ENCODE peak calls at places on chromosomes 2 and 18, in seven cellular contexts. I is IMR-90, B is H1, F is neuronal stem cell, C is H9, N is trophoblast cell, Y is mesenchymal stem cell. W is an unnamed sample.

GRCh38 chr2:80496770-80497169 is 192.2 kb upstream of the LRRTM1 start:
- DNase-seq in I (peak), B (no peak), F (no peak), C (no peak), N (no peak), Y (peak), W (no peak)

GRCh38 chr2:186848873-186849578 is at the start of gene ZSWIM2:
- DNase-seq in I (peak), B (peak), F (peak), C (peak), N (peak), Y (peak), W (peak)

GRCh38 chr18:79367989-79368388 is 27.7 kb upstream of the NFATC1 start:
- DNase-seq in I (peak), B (no peak), F (no peak), C (no peak), N (no peak), Y (no peak), W (no peak)

GRCh38 chr2:237374284-237375060 is 39.5 kb downstream of the COL6A3 start:
- DNase-seq in I (no peak), B (no peak), F (no peak), C (no peak), N (no peak), Y (no peak), W (no peak)

GRCh38 chr2:240429872-240430491 is 5.5 kb upstream of the GPC1 start:
- DNase-seq in I (no peak), B (no peak), F (no peak), C (peak), N (no peak), Y (no peak), W (no peak)

GRCh38 chr2:231687133-231687852 is 21.0 kb upstream of the PTMA start:
- DNase-seq in I (no peak), B (peak), F (no peak), C (peak), N (no peak), Y (peak), W (peak)

GRCh38 chr2:199273043-199273647 is 184.6 kb downstream of the SATB2 start:
- DNase-seq in I (peak), B (no peak), F (no peak), C (no peak), N (no peak), Y (peak), W (no peak)

GRCh38 chr2:25976884-25977741 is 5.2 kb downstream of the KIF3C start:
- DNase-seq in I (no peak), B (no peak), F (no peak), C (no peak), N (peak), Y (peak), W (peak)

GRCh38 chr2:122539311-122539710 is 783.9 kb downstream of the TSN start:
- DNase-seq in I (no peak), B (no peak), F (no peak), C (no peak), N (no peak), Y (no peak), W (no peak)

GRCh38 chr2:41779873-41780272 is 267.9 kb upstream of the PKDCC start:
- DNase-seq in I (no peak), B (no peak), F (no peak), C (no peak), N (no peak), Y (no peak), W (no peak)

GRCh38 chr18:9516437-9517064 is 41.2 kb downstream of the RALBP1 start:
- DNase-seq in I (peak), B (no peak), F (peak), C (no peak), N (no peak), Y (peak), W (peak)

GRCh38 chr2:36960005-36960675 is 6.2 kb downstream of the STRN start:
- DNase-seq in I (no peak), B (no peak), F (no peak), C (no peak), N (no peak), Y (no peak), W (no peak)

GRCh38 chr2:109703076-109703475 is 88.9 kb downstream of the SOWAHC start:
- DNase-seq in I (no peak), B (no peak), F (no peak), C (no peak), N (no peak), Y (peak), W (no peak)

GRCh38 chr18:21914739-21915319 is 174.2 kb downstream of the MIB1 start:
- DNase-seq in I (peak), B (no peak), F (peak), C (peak), N (no peak), Y (peak), W (peak)

GRCh38 chr2:202108345-202108744 is 35.3 kb downstream of the KIAA2012 start:
- DNase-seq in I (no peak), B (no peak), F (no peak), C (no peak), N (no peak), Y (no peak), W (no peak)

GRCh38 chr2:218605438-218605837 is 2.3 kb upstream of the PLCD4 start:
- DNase-seq in I (peak), B (no peak), F (no peak), C (no peak), N (no peak), Y (no peak), W (no peak)

GRCh38 chr2:72083751-72084583 is 63.7 kb downstream of the CYP26B1 start:
- DNase-seq in I (no peak), B (no peak), F (no peak), C (no peak), N (no peak), Y (peak), W (no peak)

GRCh38 chr2:76667764-76668163 is 854.4 kb downstream of the LRRTM4 start:
- DNase-seq in I (no peak), B (no peak), F (no peak), C (no peak), N (no peak), Y (peak), W (no peak)

GRCh38 chr18:36408606-36409005 is 111.1 kb downstream of the FHOD3 start:
- DNase-seq in I (no peak), B (no peak), F (no peak), C (no peak), N (no peak), Y (no peak), W (no peak)

GRCh38 chr2:220445429-220446105 is 818.1 kb downstream of the SLC4A3 start:
- DNase-seq in I (peak), B (no peak), F (no peak), C (no peak), N (peak), Y (no peak), W (peak)

GRCh38 chr2:68512352-68512751 is 45.0 kb downstream of the APLF start:
- DNase-seq in I (no peak), B (no peak), F (no peak), C (no peak), N (no peak), Y (no peak), W (no peak)

GRCh38 chr2:202032841-202033316 is 776 bp upstream of the FZD7 start:
- DNase-seq in I (peak), B (no peak), F (peak), C (peak), N (no peak), Y (peak), W (peak)

GRCh38 chr18:13562494-13563029 is 163.8 kb downstream of the FAM210A start:
- DNase-seq in I (no peak), B (no peak), F (no peak), C (no peak), N (peak), Y (no peak), W (no peak)

GRCh38 chr2:167017021-167017420 is 128.7 kb downstream of the XIRP2 start:
- DNase-seq in I (peak), B (no peak), F (no peak), C (no peak), N (no peak), Y (no peak), W (peak)

GRCh38 chr2:124959582-124959981 is 934.5 kb downstream of the CNTNAP5 start:
- DNase-seq in I (no peak), B (no peak), F (no peak), C (no peak), N (no peak), Y (peak), W (no peak)

DNA sequence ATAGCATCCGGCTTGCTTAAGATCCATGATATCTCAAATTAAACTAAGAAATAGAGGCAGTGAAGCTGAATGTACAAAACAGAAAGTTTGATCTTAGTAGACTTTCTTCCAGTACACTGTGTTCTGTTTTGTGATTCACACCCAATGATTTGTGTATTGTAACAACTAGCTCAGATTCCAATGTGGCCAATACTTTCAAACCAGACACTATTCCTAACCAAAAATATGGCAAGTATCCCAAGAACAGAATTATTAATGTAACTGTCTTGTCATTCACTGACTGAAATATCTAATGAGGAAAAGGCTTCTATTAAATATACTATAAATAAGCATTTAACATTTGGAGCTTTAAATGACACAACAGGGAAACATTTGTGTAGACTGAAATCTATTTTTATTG is 299.1 kb downstream of the NRXN1 start:
- DNase-seq in I (no peak), B (no peak), F (no peak), C (no peak), N (no peak), Y (no peak), W (no peak)
- H3K18ac ChIP-seq in I (no peak), B (no peak), F (no peak), C (no peak), N (no peak), Y (no peak), W (no peak)

DNA sequence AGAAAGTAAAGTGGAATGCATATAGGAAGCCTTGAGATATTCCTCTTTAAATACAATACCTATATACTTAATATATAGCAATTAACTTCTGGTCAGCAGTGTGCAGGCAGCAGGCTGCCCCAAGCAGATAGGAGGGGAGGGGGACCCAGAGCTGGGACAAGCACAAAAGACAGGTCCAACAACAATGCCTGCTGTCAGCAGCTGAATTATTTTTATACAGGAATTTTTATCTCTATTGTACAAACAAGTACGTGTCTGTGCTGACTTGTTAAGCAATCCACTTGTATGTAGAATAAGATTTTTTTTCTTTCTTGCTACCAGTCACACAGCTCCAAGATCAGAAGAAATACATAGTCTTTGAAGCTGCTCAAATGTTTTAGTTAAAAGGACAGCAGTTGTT is 16.7 kb downstream of the BCL11A start:
- DNase-seq in I (no peak), B (no peak), F (no peak), C (no peak), N (no peak), Y (no peak), W (no peak)
- H3K4me2 ChIP-seq in I (no peak), B (no peak), F (no peak), C (peak), N (no peak), Y (no peak), W (no peak)

GRCh38 chr2:129862668-129863067 is 116.8 kb upstream of the RAB6C start:
- DNase-seq in I (no peak), B (no peak), F (no peak), C (no peak), N (no peak), Y (no peak), W (peak)
- H3K18ac ChIP-seq in I (no peak), B (no peak), F (peak), C (no peak), N (no peak), Y (no peak), W (no peak)

DNA sequence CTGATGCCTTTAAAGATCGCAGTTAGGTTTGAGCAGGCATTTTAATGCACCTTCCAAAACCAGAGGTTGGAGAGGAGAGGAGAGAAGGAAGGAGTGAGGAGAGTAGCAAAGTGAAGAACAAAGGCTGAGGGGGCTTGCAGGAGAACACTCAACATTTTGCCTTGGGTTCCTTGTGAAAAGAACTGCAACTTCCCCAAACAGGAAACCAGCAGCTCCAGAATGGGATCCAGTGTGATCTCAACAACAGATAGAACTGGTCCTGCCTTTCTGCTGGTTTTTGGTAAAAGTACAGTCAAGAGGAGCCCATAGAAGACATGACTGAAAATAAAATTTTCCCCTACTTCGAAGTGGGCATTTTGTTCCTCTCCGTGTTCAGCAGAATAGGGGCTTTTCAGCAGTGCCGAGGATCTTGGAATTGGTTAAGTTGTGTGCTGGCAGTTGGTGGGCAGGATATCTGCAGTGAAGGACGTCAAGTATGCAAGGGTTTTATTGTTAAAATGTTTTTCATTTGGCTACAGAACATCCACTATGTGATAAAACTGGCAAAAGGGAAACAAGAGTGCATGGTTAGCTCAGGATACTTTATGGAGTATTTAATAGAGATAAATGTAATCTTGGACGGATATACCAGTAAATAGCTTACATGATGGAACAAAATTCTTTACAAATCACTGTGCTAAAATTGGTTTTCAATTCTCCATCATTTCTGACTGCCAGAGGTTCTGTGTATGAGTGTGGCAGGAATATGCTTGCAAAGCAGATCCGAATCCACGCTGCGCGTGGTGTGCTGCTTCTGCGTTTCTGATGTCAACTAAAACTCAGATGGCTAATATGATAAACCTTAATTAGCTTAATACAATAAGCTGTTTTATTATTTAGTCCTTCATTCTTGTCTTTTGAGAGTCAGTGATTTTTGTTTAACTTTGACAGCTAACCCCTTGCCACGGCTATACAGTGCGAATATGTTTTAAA is 1.9 kb downstream of the ZNF532 start:
- DNase-seq in I (no peak), B (no peak), F (no peak), C (no peak), N (no peak), Y (no peak), W (no peak)
- H3K4me2 ChIP-seq in I (peak), B (peak), F (peak), C (peak), N (peak), Y (no peak), W (peak)

DNA sequence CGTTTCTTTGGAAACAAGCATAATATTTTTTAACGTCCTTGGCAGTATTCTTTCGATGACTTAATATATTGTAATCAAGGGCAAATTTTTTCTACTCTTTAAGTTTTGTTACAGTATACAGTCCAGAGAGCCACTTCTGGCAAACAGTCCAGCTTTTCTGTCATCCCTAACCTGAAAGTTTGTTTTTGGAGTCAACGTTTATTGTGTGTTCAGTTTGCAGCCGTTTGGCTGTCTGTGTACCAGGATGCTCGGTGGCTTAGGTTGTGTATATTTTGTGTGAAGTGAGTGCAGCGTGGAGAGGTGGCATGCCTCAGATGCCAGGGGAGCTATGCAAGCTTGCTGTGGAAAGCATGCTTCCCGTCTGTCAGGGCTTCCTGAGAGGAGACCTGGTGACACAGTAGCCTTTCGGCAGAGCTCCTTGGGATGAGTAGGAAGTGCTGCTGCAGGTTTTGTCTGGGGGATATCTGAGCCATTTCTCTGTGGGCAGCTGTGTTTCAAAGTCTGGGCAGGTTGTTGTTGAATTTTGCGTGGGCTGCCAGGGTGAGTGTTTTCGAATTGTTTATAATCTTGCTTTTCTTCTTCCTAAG is 14.7 kb downstream of the MAP3K20 start:
- DNase-seq in I (peak), B (no peak), F (no peak), C (peak), N (no peak), Y (peak), W (peak)
- H3K18ac ChIP-seq in I (peak), B (no peak), F (no peak), C (no peak), N (no peak), Y (peak), W (no peak)

GRCh38 chr2:134416637-134417036 is 162.8 kb downstream of the MGAT5 start:
- DNase-seq in I (no peak), B (no peak), F (no peak), C (no peak), N (no peak), Y (no peak), W (no peak)
- H3K4me2 ChIP-seq in I (no peak), B (no peak), F (no peak), C (no peak), N (no peak), Y (no peak), W (no peak)

GRCh38 chr2:10439971-10440370 is 8.2 kb downstream of the ODC1 start:
- DNase-seq in I (no peak), B (no peak), F (no peak), C (no peak), N (no peak), Y (no peak), W (no peak)

GRCh38 chr2:10437806-10438205 is 10.3 kb downstream of the ODC1 start:
- DNase-seq in I (no peak), B (no peak), F (no peak), C (no peak), N (no peak), Y (no peak), W (no peak)

GRCh38 chr2:10436711-10437110 is 11.4 kb downstream of the ODC1 start:
- DNase-seq in I (no peak), B (no peak), F (no peak), C (no peak), N (no peak), Y (no peak), W (no peak)

GRCh38 chr2:10439185-10439879 is 8.8 kb downstream of the ODC1 start:
- DNase-seq in I (no peak), B (no peak), F (no peak), C (no peak), N (no peak), Y (no peak), W (no peak)

DNA sequence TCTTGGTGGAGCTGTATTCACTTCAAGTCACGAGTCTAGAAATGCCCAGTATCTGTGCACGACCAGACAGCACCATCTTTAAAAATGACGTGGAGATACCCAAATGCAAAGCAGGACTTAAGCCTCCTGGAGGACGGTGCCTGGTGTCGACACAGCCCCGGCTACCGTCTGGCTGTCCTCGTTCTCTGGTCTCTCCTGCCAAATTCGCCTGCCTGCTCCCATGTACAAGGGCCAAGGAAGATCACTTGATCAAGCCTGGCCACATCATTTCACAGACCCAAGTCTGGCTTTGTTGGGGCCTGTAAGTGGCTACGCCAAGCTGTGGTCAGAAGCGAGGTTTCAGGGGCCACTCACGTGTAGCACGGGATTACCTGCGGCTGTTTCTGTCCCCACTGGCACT is 9.4 kb downstream of the ODC1 start:
- DNase-seq in I (no peak), B (no peak), F (no peak), C (no peak), N (no peak), Y (no peak), W (no peak)
- H3K18ac ChIP-seq in I (no peak), B (no peak), F (no peak), C (no peak), N (no peak), Y (no peak), W (no peak)

GRCh38 chr2:189002079-189002478 is 27.9 kb downstream of the COL3A1 start:
- DNase-seq in I (peak), B (no peak), F (no peak), C (no peak), N (peak), Y (peak), W (peak)
- H3K4me2 ChIP-seq in I (no peak), B (no peak), F (no peak), C (no peak), N (no peak), Y (no peak), W (no peak)

GRCh38 chr2:62055724-62056336 is 140.1 kb upstream of the B3GNT2 start:
- DNase-seq in I (no peak), B (no peak), F (no peak), C (no peak), N (no peak), Y (no peak), W (no peak)

GRCh38 chr2:62050456-62051045 is 145.1 kb downstream of the COMMD1 start:
- DNase-seq in I (no peak), B (no peak), F (no peak), C (no peak), N (no peak), Y (no peak), W (no peak)

GRCh38 chr2:62056341-62056740 is 139.6 kb upstream of the B3GNT2 start:
- DNase-seq in I (no peak), B (no peak), F (no peak), C (no peak), N (no peak), Y (no peak), W (no peak)

GRCh38 chr2:62054029-62054791 is 141.7 kb upstream of the B3GNT2 start:
- DNase-seq in I (no peak), B (no peak), F (no peak), C (no peak), N (no peak), Y (no peak), W (no peak)

GRCh38 chr2:62054916-62055315 is 141.0 kb upstream of the B3GNT2 start:
- DNase-seq in I (no peak), B (no peak), F (no peak), C (no peak), N (no peak), Y (no peak), W (no peak)
- H3K18ac ChIP-seq in I (no peak), B (no peak), F (no peak), C (no peak), N (no peak), Y (no peak), W (no peak)

W was measured in mesendoderm.